ENCODE peak calls at places on chromosome 21, in seven cellular contexts. G, Z, K, X, B, P and I are unnamed samples.

GRCh38 chr21:42684109-42684916 is 30.9 kb downstream of the PDE9A start:
- DNase-seq in G (no peak), P (no peak), K (peak; percentile 53), Z (no peak), X (no peak), B (no peak), I (no peak)

GRCh38 chr21:21373969-21374368 is 375.8 kb downstream of the NCAM2 start:
- DNase-seq in P (no peak), K (no peak), X (no peak), Z (no peak), B (no peak), G (no peak), I (no peak)

GRCh38 chr21:41923641-41924342 is 30.0 kb downstream of the C2CD2 start:
- DNase-seq in X (no peak), K (no peak), Z (no peak), B (no peak), G (no peak), P (no peak), I (no peak)

GRCh38 chr21:32991299-32991850 is 34.4 kb upstream of the OLIG2 start:
- DNase-seq in P (peak; percentile 95), Z (no peak), B (no peak), X (no peak), G (no peak), K (no peak), I (no peak)

GRCh38 chr21:15414057-15414456 is 315.7 kb upstream of the USP25 start:
- DNase-seq in P (no peak), B (peak; percentile 68), G (no peak), X (no peak), Z (no peak), K (no peak), I (no peak)

GRCh38 chr21:37829043-37829442 is 87.2 kb downstream of the KCNJ6 start:
- DNase-seq in G (no peak), P (peak; percentile 85), B (no peak), K (no peak), X (no peak), Z (no peak), I (no peak)

GRCh38 chr21:31162079-31162699 is 123.9 kb upstream of the KRTAP19-8 start:
- DNase-seq in K (no peak), Z (no peak), P (no peak), G (no peak), B (no peak), X (no peak), I (no peak)

GRCh38 chr21:24011087-24011486 is 1596.2 kb downstream of the MRPL39 start:
- DNase-seq in X (no peak), P (no peak), Z (no peak), G (no peak), B (no peak), K (no peak), I (no peak)

GRCh38 chr21:36481639-36482038 is 1.7 kb upstream of the CLDN14 start:
- DNase-seq in K (no peak), G (no peak), Z (no peak), X (no peak), B (no peak), P (no peak), I (no peak)

GRCh38 chr21:36164427-36164784 is 7.8 kb downstream of the DOP1B start:
- DNase-seq in P (no peak), Z (no peak), G (peak; percentile 16), X (no peak), B (no peak), K (no peak), I (no peak)

GRCh38 chr21:32463889-32464300 is 51.4 kb downstream of the EVA1C start:
- DNase-seq in P (no peak), Z (peak; percentile 24), B (no peak), X (no peak), G (peak; percentile 19), K (no peak), I (peak; percentile 98)

GRCh38 chr21:42878993-42879787 is at the start of gene WDR4:
- DNase-seq in B (peak; percentile 100), Z (peak; percentile 83), G (peak; percentile 97), K (peak; percentile 99), P (peak; percentile 99), X (peak; percentile 96), I (peak; percentile 93)

GRCh38 chr21:31260790-31261189 is 83.3 kb downstream of the TIAM1 start:
- DNase-seq in Z (no peak), G (no peak), B (no peak), P (no peak), X (no peak), K (no peak), I (no peak)

GRCh38 chr21:25300632-25301031 is 306.6 kb downstream of the MRPL39 start:
- DNase-seq in K (no peak), B (no peak), G (no peak), P (no peak), Z (no peak), X (no peak), I (no peak)

GRCh38 chr21:32329331-32329730 is 30.7 kb downstream of the MRAP start:
- DNase-seq in X (peak; percentile 38), G (no peak), K (no peak), P (no peak), B (no peak), Z (no peak), I (no peak)

GRCh38 chr21:27806261-27806660 is 839.4 kb upstream of the ADAMTS5 start:
- DNase-seq in G (peak; percentile 24), X (no peak), Z (no peak), K (no peak), B (no peak), P (no peak), I (no peak)

GRCh38 chr21:41957991-41958766 is 4.4 kb upstream of the C2CD2 start:
- DNase-seq in K (peak; percentile 82), X (peak; percentile 58), G (peak; percentile 63), B (no peak), P (peak; percentile 30), Z (no peak), I (peak; percentile 29)

GRCh38 chr21:43364261-43364510 is 62.7 kb downstream of the SIK1 start:
- DNase-seq in X (no peak), G (no peak), Z (no peak), K (no peak), P (no peak), B (no peak), I (no peak)

GRCh38 chr21:26423506-26423905 is 149.6 kb downstream of the CYYR1 start:
- DNase-seq in K (no peak), P (no peak), X (no peak), B (no peak), G (no peak), Z (no peak), I (no peak)

GRCh38 chr21:15195768-15196167 is 131.0 kb upstream of the NRIP1 start:
- DNase-seq in G (peak; percentile 45), P (no peak), Z (no peak), K (no peak), X (no peak), B (no peak), I (no peak)

GRCh38 chr21:41919666-41920398 is 34.0 kb downstream of the C2CD2 start:
- DNase-seq in P (no peak), G (no peak), Z (no peak), X (peak; percentile 21), B (no peak), K (no peak), I (no peak)

GRCh38 chr21:15224346-15225086 is 159.7 kb upstream of the NRIP1 start:
- DNase-seq in P (no peak), B (no peak), K (no peak), Z (peak; percentile 22), X (no peak), G (no peak), I (peak; percentile 75)

GRCh38 chr21:34073032-34073748 is at the start of the genes MRPS6 and SLC5A3:
- DNase-seq in P (peak; percentile 91), B (peak; percentile 97), Z (no peak), X (peak; percentile 90), K (peak; percentile 92), G (peak; percentile 96), I (peak; percentile 59)
- TF ChIP-seq CTCF in P (peak; percentile 29), B (no peak), Z (peak; percentile 3), X (no peak), K (no peak), G (peak; percentile 14), I (no peak)

GRCh38 chr21:39612233-39613028 is at the start of gene B3GALT5:
- DNase-seq in X (no peak), Z (no peak), G (peak; percentile 66), B (no peak), P (peak; percentile 59), K (no peak), I (no peak)

GRCh38 chr21:39610705-39611104 is 2.0 kb upstream of the B3GALT5 start:
- DNase-seq in P (no peak), X (no peak), G (no peak), Z (no peak), K (no peak), B (no peak), I (no peak)

GRCh38 chr21:39616373-39616772 is 3.6 kb downstream of the B3GALT5 start:
- DNase-seq in P (no peak), K (no peak), Z (no peak), G (no peak), B (no peak), X (no peak), I (no peak)

GRCh38 chr21:39611547-39612190 is 1.1 kb upstream of the B3GALT5 start:
- DNase-seq in Z (no peak), P (no peak), K (no peak), X (no peak), G (no peak), B (no peak), I (no peak)

DNA sequence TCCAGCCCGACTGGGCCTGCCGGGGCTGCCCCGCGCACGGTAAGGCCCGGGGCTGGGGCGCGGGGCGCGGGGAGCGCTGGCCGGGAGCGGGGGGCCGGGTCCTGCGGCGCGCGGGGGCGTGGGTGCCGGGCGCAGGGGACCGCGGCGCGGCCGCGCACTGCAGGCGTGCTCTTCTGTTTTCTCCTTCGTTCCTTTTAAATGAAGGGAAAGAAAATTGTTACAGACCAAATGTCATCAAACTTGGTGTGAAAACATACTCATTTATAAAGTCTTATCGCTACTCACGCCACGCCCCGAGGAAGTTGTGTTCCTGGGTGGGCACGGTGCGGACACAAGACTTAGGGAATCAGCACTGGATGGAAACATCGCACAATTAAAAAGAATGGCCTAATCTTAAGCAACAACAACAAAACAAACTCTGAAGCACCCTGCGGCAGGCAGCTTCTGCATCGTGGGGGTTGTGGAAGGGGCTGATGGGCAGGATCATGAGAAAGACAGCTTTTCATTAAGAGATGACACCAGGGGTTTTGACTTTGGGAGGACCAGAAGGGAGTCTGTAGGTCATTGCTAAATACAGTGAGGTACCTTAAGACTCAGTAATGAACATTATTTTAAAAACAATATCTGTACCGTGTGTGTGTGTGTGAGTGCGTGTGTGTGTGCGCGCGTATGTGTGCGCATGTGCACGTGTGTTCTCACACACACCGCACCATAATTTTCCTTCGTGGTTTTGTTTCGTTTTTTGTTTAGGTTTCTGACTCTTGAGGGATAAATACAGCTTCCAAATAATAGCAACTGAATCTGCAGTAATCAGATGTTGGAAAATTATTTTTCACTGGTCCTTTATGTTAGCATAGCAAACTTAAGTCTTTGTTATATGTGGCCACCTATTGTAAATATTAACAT is 542 bp downstream of the B3GALT5 start:
- DNase-seq in Z (no peak), P (no peak), X (no peak), G (no peak), B (no peak), K (no peak), I (no peak)
- H3K4me3 ChIP-seq in Z (peak overlapping the region; percentile 30), P (peak overlapping the region; percentile 31), X (no peak overlapping the region), G (peak overlapping the region; percentile 66), B (no peak overlapping the region), K (peak overlapping the region; percentile 36), I (peak overlapping the region; percentile 72)

GRCh38 chr21:29867796-29868195 is 72.0 kb downstream of the GRIK1 start:
- DNase-seq in G (no peak), Z (no peak), K (no peak), P (no peak), X (no peak), B (no peak), I (no peak)
- TF ChIP-seq CTCF in G (no peak), Z (no peak), K (no peak), P (no peak), X (no peak), B (no peak), I (no peak)

GRCh38 chr21:39001341-39001740 is 181.9 kb downstream of the PSMG1 start:
- DNase-seq in X (no peak), P (no peak), G (no peak), B (no peak), Z (no peak), K (no peak), I (no peak)
- H3K4me3 ChIP-seq in X (no peak overlapping the region), P (no peak overlapping the region), G (no peak overlapping the region), B (no peak overlapping the region), Z (no peak overlapping the region), K (no peak overlapping the region), I (no peak overlapping the region)